ENCODE peak calls at places on chromosomes 2 and 18, in four cellular contexts. D, Z, N and L are unnamed samples.

GRCh38 chr2:25103287-25103871 is 61.5 kb downstream of the EFR3B start:
- DNase-seq in D (no peak), Z (no peak), N (no peak), L (no peak)

GRCh38 chr2:101330253-101330921 is 21.9 kb upstream of the RNF149 start:
- DNase-seq in D (no peak), Z (peak), N (peak), L (no peak)

GRCh38 chr2:216316743-216317142 is 55.5 kb downstream of the MARCHF4 start:
- DNase-seq in D (no peak), Z (no peak), N (no peak), L (no peak)

GRCh38 chr2:233129351-233129978 is 69.3 kb downstream of the INPP5D start:
- DNase-seq in D (no peak), Z (no peak), N (no peak), L (no peak)

GRCh38 chr2:42207826-42208225 is 38.7 kb downstream of the EML4 start:
- DNase-seq in D (no peak), Z (no peak), N (no peak), L (peak)

GRCh38 chr18:7457276-7457675 is 109.8 kb upstream of the PTPRM start:
- DNase-seq in D (no peak), Z (no peak), N (no peak), L (no peak)

GRCh38 chr2:224576098-224576715 is 9.0 kb downstream of the CUL3 start:
- DNase-seq in D (peak), Z (no peak), N (no peak), L (peak)

GRCh38 chr2:5190023-5190422 is 502.2 kb upstream of the SOX11 start:
- DNase-seq in D (no peak), Z (no peak), N (no peak), L (no peak)

GRCh38 chr2:240912878-240913809 is 7.0 kb downstream of the CROCC2 start:
- DNase-seq in D (no peak), Z (no peak), N (no peak), L (no peak)

GRCh38 chr2:155315768-155316167 is 617.3 kb downstream of the KCNJ3 start:
- DNase-seq in D (no peak), Z (no peak), N (no peak), L (no peak)

GRCh38 chr2:129707800-129708199 is 271.7 kb upstream of the RAB6C start:
- DNase-seq in D (no peak), Z (no peak), N (no peak), L (no peak)

GRCh38 chr2:55616509-55617159 is 788 bp downstream of the PPP4R3B start:
- DNase-seq in D (peak), Z (peak), N (peak), L (peak)

GRCh38 chr2:31931916-31932315 is 78.9 kb downstream of the MEMO1 start:
- DNase-seq in D (no peak), Z (no peak), N (no peak), L (no peak)

GRCh38 chr2:217610411-217610814 is 392.4 kb downstream of the TNS1 start:
- DNase-seq in D (no peak), Z (peak), N (peak), L (peak)

GRCh38 chr18:48002933-48003365 is 72.5 kb upstream of the SMAD2 start:
- DNase-seq in D (no peak), Z (no peak), N (no peak), L (no peak)

GRCh38 chr2:222769446-222769845 is 91.4 kb upstream of the ACSL3 start:
- DNase-seq in D (no peak), Z (no peak), N (no peak), L (no peak)